ENCODE peak calls at places on chromosome 5, in seven cellular contexts. Q is stimulated activated CD4-positive, alpha-beta T cell treated with anti-CD3 and anti-CD28 coated beads, Interleukin-2, amount 100 ng/mL, for 24 hours; W is activated naive CD8-positive, alpha-beta T cell treated with anti-CD3 and anti-CD28 coated beads, Interleukin-2, amount 50 U/mL, for 24 hours; U is H54; E is NAMALWA; I is uterus; P is posterior vena cava. Y is an unnamed sample.
A peak's percentile ranks its signal among the peaks of the same experiment; 100 is the strongest.

GRCh38 chr5:40089269-40089668 is 590.4 kb upstream of the PTGER4 start:
- DNase-seq in W (no peak), E (peak; percentile 28), U (no peak), Q (no peak), P (no peak), I (no peak), Y (no peak)

GRCh38 chr5:124514966-124515365 is 231.5 kb downstream of the ZNF608 start:
- DNase-seq in U (no peak), E (no peak), I (no peak), P (no peak), Q (no peak), W (no peak), Y (no peak)

GRCh38 chr5:39217365-39218281 is 1.7 kb downstream of the FYB1 start:
- DNase-seq in U (peak; percentile 58), I (peak; percentile 90), Q (peak; percentile 80), W (peak; percentile 79), P (peak; percentile 88), E (peak; percentile 76), Y (peak; percentile 47)

GRCh38 chr5:5886812-5887486 is 464.5 kb downstream of the ICE1 start:
- DNase-seq in P (no peak), U (peak; percentile 15), E (peak; percentile 56), W (peak; percentile 45), Q (peak; percentile 24), I (no peak), Y (no peak)

GRCh38 chr5:157354825-157355224 is 88.9 kb downstream of the CYFIP2 start:
- DNase-seq in E (peak; percentile 28), Q (no peak), U (no peak), W (no peak), P (no peak), I (no peak), Y (no peak)

GRCh38 chr5:177509361-177509951 is at the start of gene DOK3:
- DNase-seq in U (no peak), W (peak; percentile 30), Q (no peak), I (no peak), P (peak; percentile 90), E (peak; percentile 72), Y (no peak)

GRCh38 chr5:179795863-179796833 is 2.4 kb downstream of the LTC4S start:
- DNase-seq in U (peak; percentile 82), E (peak; percentile 62), Q (peak; percentile 71), P (peak; percentile 94), W (peak; percentile 79), I (peak; percentile 67), Y (no peak)

GRCh38 chr5:97839338-97840081 is 656.5 kb upstream of the RIOK2 start:
- DNase-seq in E (no peak), I (no peak), W (no peak), P (no peak), U (no peak), Q (no peak), Y (peak; percentile 47)

GRCh38 chr5:72154076-72154756 is 46.9 kb downstream of the MAP1B start:
- DNase-seq in I (no peak), U (no peak), E (no peak), P (no peak), W (no peak), Q (no peak), Y (peak; percentile 44)

GRCh38 chr5:1659100-1660036 is 135.6 kb upstream of the LPCAT1 start:
- DNase-seq in W (no peak), P (peak; percentile 57), I (no peak), U (no peak), Q (no peak), E (no peak), Y (no peak)

GRCh38 chr5:116068028-116068632 is 16.7 kb upstream of the COMMD10 start:
- DNase-seq in E (peak; percentile 77), U (no peak), Q (peak; percentile 44), W (no peak), P (no peak), I (peak; percentile 38), Y (peak; percentile 20)

GRCh38 chr5:32092938-32093812 is 80.9 kb downstream of the GOLPH3 start:
- DNase-seq in I (peak; percentile 74), Q (peak; percentile 72), W (peak; percentile 68), E (peak; percentile 89), U (peak; percentile 69), P (no peak), Y (peak; percentile 46)

GRCh38 chr5:78546597-78546996 is 102.0 kb downstream of the LHFPL2 start:
- DNase-seq in Q (no peak), U (no peak), W (no peak), P (no peak), E (no peak), I (no peak), Y (no peak)

GRCh38 chr5:62354028-62354874 is 48.2 kb downstream of the KIF2A start:
- DNase-seq in E (peak; percentile 77), Q (no peak), W (no peak), U (no peak), I (no peak), P (no peak), Y (peak; percentile 32)

GRCh38 chr5:168651654-168652053 is 72.5 kb upstream of the PANK3 start:
- DNase-seq in Q (no peak), E (no peak), U (peak; percentile 67), I (no peak), P (no peak), W (no peak), Y (no peak)

GRCh38 chr5:131854134-131854533 is 57.3 kb upstream of the FNIP1 start:
- DNase-seq in U (no peak), Q (no peak), P (no peak), E (no peak), I (no peak), W (no peak), Y (no peak)

GRCh38 chr5:148011407-148012124 is 52.2 kb upstream of the SPINK5 start:
- DNase-seq in U (peak; percentile 12), P (no peak), W (no peak), I (no peak), Q (no peak), E (no peak), Y (no peak)

GRCh38 chr5:143055596-143056330 is 285.6 kb downstream of the ARHGAP26 start:
- DNase-seq in Q (no peak), P (no peak), U (no peak), E (no peak), I (no peak), W (no peak), Y (peak; percentile 19)

GRCh38 chr5:8057764-8058163 is 188.8 kb downstream of the MTRR start:
- DNase-seq in W (no peak), U (no peak), I (no peak), Q (no peak), P (no peak), E (no peak), Y (no peak)

GRCh38 chr5:122164831-122165573 is 35.7 kb downstream of the ZNF474 start:
- DNase-seq in W (no peak), I (no peak), P (no peak), E (no peak), Q (no peak), U (no peak), Y (no peak)

GRCh38 chr5:151719228-151719861 is 32.6 kb upstream of the SPARC start:
- DNase-seq in E (peak; percentile 49), U (no peak), P (no peak), I (peak; percentile 45), Q (no peak), W (peak; percentile 32), Y (no peak)

GRCh38 chr5:122500245-122501086 is 188.4 kb downstream of the SNCAIP start:
- DNase-seq in U (peak; percentile 12), W (no peak), E (peak; percentile 58), P (no peak), I (peak; percentile 35), Q (no peak), Y (no peak)

GRCh38 chr5:81021486-81021885 is 61.3 kb downstream of the RASGRF2 start:
- DNase-seq in Q (no peak), I (no peak), P (no peak), W (no peak), E (no peak), U (no peak), Y (no peak)

Y was measured in pulmonary artery endothelial cell.